ENCODE peak calls at places on chromosomes 12 and 14, in eight cellular contexts. W, H, I, O, P, G, Z and R are unnamed samples.

GRCh38 chr14:71121711-71122110 is 214.5 kb downstream of the PCNX1 start:
- DNase-seq in P (no peak), O (no peak), Z (no peak), W (no peak), I (no peak), H (no peak), G (no peak), R (no peak)

GRCh38 chr12:13093850-13094225 is 9.6 kb downstream of the GSG1 start:
- DNase-seq in H (no peak), O (no peak), P (no peak), I (no peak), W (no peak), Z (no peak), G (no peak), R (no peak)

GRCh38 chr12:11875414-11875935 is 195.3 kb upstream of the BCL2L14 start:
- DNase-seq in H (no peak), O (no peak), I (peak), W (no peak), Z (no peak), G (peak), P (no peak), R (peak)

GRCh38 chr14:91252901-91253794 is 8.6 kb upstream of the GPR68 start:
- DNase-seq in Z (peak), H (no peak), O (peak), I (peak), G (peak), P (peak), W (peak), R (peak)

GRCh38 chr12:79250186-79250585 is 385.6 kb downstream of the SYT1 start:
- DNase-seq in W (no peak), H (no peak), I (no peak), P (no peak), O (no peak), Z (no peak), G (peak), R (no peak)

GRCh38 chr12:3320881-3321509 is 170.0 kb upstream of the PRMT8 start:
- DNase-seq in Z (no peak), W (no peak), H (no peak), G (no peak), P (no peak), I (no peak), O (no peak), R (no peak)

GRCh38 chr14:52844262-52845060 is 53.1 kb upstream of the GNPNAT1 start:
- DNase-seq in P (no peak), H (no peak), O (no peak), Z (no peak), W (no peak), I (no peak), G (no peak), R (no peak)

GRCh38 chr14:53193193-53193592 is 40.1 kb upstream of the DDHD1 start:
- DNase-seq in Z (no peak), G (peak), W (no peak), O (no peak), H (no peak), I (no peak), P (no peak), R (no peak)

GRCh38 chr12:1846421-1847405 is 26.3 kb downstream of the LRTM2 start:
- DNase-seq in P (no peak), I (no peak), G (no peak), W (no peak), H (no peak), O (no peak), Z (peak), R (no peak)

GRCh38 chr12:47889040-47889439 is 15.8 kb downstream of the VDR start:
- DNase-seq in G (peak), W (no peak), I (no peak), O (no peak), Z (no peak), P (no peak), H (no peak), R (no peak)